ENCODE peak calls at places on chromosomes 4 and X, in four cellular contexts. Y is HepG2, D is H1, B is GM12878. O is an unnamed sample.

GRCh38 chr4:1234296-1234695 is 14.6 kb downstream of the CTBP1 start:
- DNase-seq in Y (no peak), D (no peak), B (no peak), O (peak)

GRCh38 chrX:49282647-49283011 is 13.0 kb downstream of the PPP1R3F start:
- DNase-seq in Y (no peak), D (no peak), B (no peak), O (peak)

GRCh38 chrX:7294483-7294882 is 146.5 kb upstream of the PUDP start:
- DNase-seq in Y (no peak), D (no peak), B (no peak), O (no peak)

GRCh38 chrX:118254611-118255010 is 91.3 kb upstream of the WDR44 start:
- DNase-seq in Y (peak), D (no peak), B (peak), O (peak)

GRCh38 chr4:120749445-120750151 is 172.9 kb downstream of the PRDM5 start:
- DNase-seq in Y (no peak), D (no peak), B (peak), O (no peak)

GRCh38 chr4:186131935-186132334 is 27.4 kb downstream of the FAM149A start:
- DNase-seq in Y (no peak), D (no peak), B (no peak), O (no peak)

GRCh38 chrX:151397741-151398070 is 700 bp downstream of the VMA21 start:
- DNase-seq in Y (no peak), D (no peak), B (no peak), O (peak)

GRCh38 chrX:136658151-136658550 is 10.2 kb downstream of the CD40LG start:
- DNase-seq in Y (no peak), D (no peak), B (no peak), O (no peak)

GRCh38 chrX:68708503-68709290 is 61.2 kb downstream of the STARD8 start:
- DNase-seq in Y (no peak), D (no peak), B (no peak), O (no peak)
- TF ChIP-seq TCF12 in Y (no peak), D (no peak), B (no peak), O (no peak)

DNA sequence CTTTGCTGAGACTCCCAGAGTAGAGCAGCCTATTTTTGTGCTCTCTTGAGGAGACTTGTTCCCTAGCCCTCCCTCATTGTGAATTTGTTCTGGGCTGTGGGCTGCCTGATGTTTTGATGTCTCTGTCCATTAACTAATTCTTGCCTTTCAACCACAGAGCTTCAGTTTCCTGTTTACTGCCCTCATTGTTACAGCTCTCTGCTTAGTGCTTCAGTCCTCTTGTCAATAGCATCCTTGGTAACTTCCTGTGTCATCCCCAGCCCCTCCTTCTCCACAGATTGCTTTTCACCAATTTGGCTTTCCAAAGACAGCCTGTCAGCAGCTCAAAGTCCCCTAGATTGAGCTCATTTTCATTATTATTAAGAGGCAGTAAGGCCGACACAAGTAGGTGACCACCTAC is 69.9 kb downstream of the COX7B2 start:
- DNase-seq in Y (no peak), D (no peak), B (no peak), O (no peak)
- TF ChIP-seq TCF12 in Y (no peak), D (no peak), B (no peak), O (no peak)

GRCh38 chr4:8847764-8848163 is 23.9 kb downstream of the HMX1 start:
- DNase-seq in Y (no peak), D (no peak), B (no peak), O (peak)
- TF ChIP-seq TCF12 in Y (no peak), D (no peak), B (no peak), O (no peak)

GRCh38 chr4:104682311-104682710 is 187.6 kb upstream of the CXXC4 start:
- DNase-seq in Y (no peak), D (no peak), B (no peak), O (no peak)

DNA sequence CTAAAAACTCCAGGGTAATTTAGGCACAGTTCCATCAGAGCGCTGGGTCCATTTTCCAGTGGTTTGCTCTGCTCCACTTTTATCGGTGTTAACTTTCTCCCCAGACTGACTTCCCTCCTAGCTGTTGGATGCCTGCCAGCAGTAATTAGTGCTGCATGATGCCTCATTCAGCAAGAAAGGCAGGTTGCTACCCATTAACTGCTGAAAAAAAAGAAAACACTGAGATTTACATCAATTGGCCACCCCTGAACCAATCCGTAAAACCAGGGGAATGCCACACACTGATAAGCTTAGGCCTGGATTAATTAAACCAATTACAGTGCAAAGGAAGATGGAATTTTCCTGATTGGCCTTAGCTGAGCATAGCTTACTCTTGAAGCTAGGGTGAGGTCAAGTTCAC is 182.4 kb upstream of the CXXC4 start:
- DNase-seq in Y (no peak), D (no peak), B (no peak), O (no peak)
- TF ChIP-seq TCF12 in Y (no peak), D (no peak), B (no peak), O (no peak)

GRCh38 chrX:57669961-57670360 is 10.1 kb downstream of the NLRP2B start:
- DNase-seq in Y (no peak), D (no peak), B (no peak), O (no peak)
- TF ChIP-seq TCF12 in Y (no peak), D (no peak), B (no peak), O (no peak)